ENCODE peak calls at places on chromosomes 5 and 9, in four cellular contexts. A is pancreas, E is body of pancreas, Q is stomach. G is an unnamed sample.

GRCh38 chr9:133597316-133597957 is 11.8 kb downstream of the FAM163B start:
- DNase-seq in Q (no peak), A (no peak), E (no peak), G (no peak)

GRCh38 chr5:60102961-60103683 is 209.6 kb upstream of the PDE4D start:
- DNase-seq in Q (no peak), A (no peak), E (no peak), G (no peak)

GRCh38 chr5:15789661-15790060 is 289.7 kb downstream of the FBXL7 start:
- DNase-seq in A (no peak), Q (no peak), E (no peak), G (peak)

GRCh38 chr9:121725008-121725795 is 73.8 kb downstream of the DAB2IP start:
- DNase-seq in A (peak), Q (peak), E (peak), G (peak)

GRCh38 chr9:77909306-77909705 is 122.3 kb downstream of the GNAQ start:
- DNase-seq in A (no peak), Q (no peak), E (no peak), G (no peak)

GRCh38 chr5:28807230-28807629 is 1768.8 kb upstream of the CDH9 start:
- DNase-seq in Q (no peak), E (no peak), A (no peak), G (no peak)

GRCh38 chr9:121783523-121784507 is 132.4 kb downstream of the DAB2IP start:
- DNase-seq in E (no peak), A (no peak), Q (peak), G (no peak)

GRCh38 chr5:127988149-127988755 is 95.3 kb upstream of the SLC12A2 start:
- DNase-seq in A (no peak), E (no peak), Q (no peak), G (no peak)

GRCh38 chr9:24912767-24913166 is 367.1 kb upstream of the IZUMO3 start:
- DNase-seq in A (no peak), Q (no peak), E (no peak), G (no peak)

GRCh38 chr5:58462623-58463230 is 2.8 kb upstream of the PLK2 start:
- DNase-seq in E (peak), A (no peak), Q (peak), G (peak)

GRCh38 chr5:110354341-110354740 is 372.1 kb downstream of the TMEM232 start:
- DNase-seq in E (peak), A (no peak), Q (no peak), G (peak)

GRCh38 chr5:111945535-111945934 is 188.5 kb upstream of the NREP start:
- DNase-seq in A (no peak), E (no peak), Q (no peak), G (no peak)

GRCh38 chr5:120806132-120806531 is 342.0 kb downstream of the PRR16 start:
- DNase-seq in Q (no peak), E (no peak), A (no peak), G (no peak)

GRCh38 chr5:168853972-168854371 is 274.8 kb upstream of the PANK3 start:
- DNase-seq in A (no peak), E (no peak), Q (no peak), G (no peak)

GRCh38 chr5:146993876-146994530 is 115.4 kb upstream of the PPP2R2B start:
- DNase-seq in A (no peak), Q (no peak), E (peak), G (peak)

GRCh38 chr5:122078116-122078865 is at the start of gene LOX:
- DNase-seq in Q (peak), E (peak), A (peak), G (peak)

GRCh38 chr9:105070176-105070575 is 142.2 kb upstream of the ABCA1 start:
- DNase-seq in A (no peak), Q (no peak), E (no peak), G (no peak)

GRCh38 chr5:14665110-14665822 is 748 bp downstream of the OTULIN start:
- DNase-seq in E (peak), Q (peak), A (peak), G (no peak)

GRCh38 chr5:7882926-7883325 is 14.0 kb downstream of the MTRR start:
- DNase-seq in Q (no peak), E (no peak), A (no peak), G (no peak)

GRCh38 chr5:112668016-112668415 is 69.7 kb upstream of the APC start:
- DNase-seq in Q (no peak), A (no peak), E (no peak), G (no peak)

GRCh38 chr9:137972355-137972987 is 94.9 kb downstream of the CACNA1B start:
- DNase-seq in E (no peak), A (no peak), Q (no peak), G (no peak)

GRCh38 chr9:129989740-129990139 is 53.2 kb downstream of the FNBP1 start:
- DNase-seq in E (no peak), A (no peak), Q (no peak), G (no peak)

GRCh38 chr5:11770310-11770709 is 133.9 kb downstream of the CTNND2 start:
- DNase-seq in A (no peak), E (no peak), Q (no peak), G (no peak)

GRCh38 chr9:125238915-125239446 is 2.2 kb downstream of the HSPA5 start:
- DNase-seq in E (no peak), Q (no peak), A (no peak), G (no peak)

GRCh38 chr9:125239631-125240597 is 1.2 kb downstream of the HSPA5 start:
- DNase-seq in A (no peak), E (no peak), Q (no peak), G (no peak)

GRCh38 chr9:125241863-125242739 is 958 bp upstream of the HSPA5 start:
- DNase-seq in Q (peak), E (peak), A (peak), G (peak)

GRCh38 chr9:125240649-125240999 is 519 bp downstream of the HSPA5 start:
- DNase-seq in Q (peak), E (peak), A (peak), G (peak)

GRCh38 chr9:125241000-125241862 is at the start of gene HSPA5:
- DNase-seq in A (peak), E (peak), Q (peak), G (peak)
- TF ChIP-seq CTCF in A (no peak), E (peak), Q (no peak), G (peak)

GRCh38 chr9:131272212-131272611 is 4.1 kb downstream of the FAM78A start:
- DNase-seq in A (no peak), Q (no peak), E (no peak), G (no peak)

GRCh38 chr9:131273791-131274673 is 2.3 kb downstream of the FAM78A start:
- DNase-seq in E (no peak), A (no peak), Q (no peak), G (no peak)

GRCh38 chr9:131271506-131271931 is 4.8 kb downstream of the FAM78A start:
- DNase-seq in A (no peak), E (no peak), Q (no peak), G (no peak)

GRCh38 chr9:131273146-131273545 is 3.2 kb downstream of the FAM78A start:
- DNase-seq in Q (no peak), E (no peak), A (peak), G (no peak)

DNA sequence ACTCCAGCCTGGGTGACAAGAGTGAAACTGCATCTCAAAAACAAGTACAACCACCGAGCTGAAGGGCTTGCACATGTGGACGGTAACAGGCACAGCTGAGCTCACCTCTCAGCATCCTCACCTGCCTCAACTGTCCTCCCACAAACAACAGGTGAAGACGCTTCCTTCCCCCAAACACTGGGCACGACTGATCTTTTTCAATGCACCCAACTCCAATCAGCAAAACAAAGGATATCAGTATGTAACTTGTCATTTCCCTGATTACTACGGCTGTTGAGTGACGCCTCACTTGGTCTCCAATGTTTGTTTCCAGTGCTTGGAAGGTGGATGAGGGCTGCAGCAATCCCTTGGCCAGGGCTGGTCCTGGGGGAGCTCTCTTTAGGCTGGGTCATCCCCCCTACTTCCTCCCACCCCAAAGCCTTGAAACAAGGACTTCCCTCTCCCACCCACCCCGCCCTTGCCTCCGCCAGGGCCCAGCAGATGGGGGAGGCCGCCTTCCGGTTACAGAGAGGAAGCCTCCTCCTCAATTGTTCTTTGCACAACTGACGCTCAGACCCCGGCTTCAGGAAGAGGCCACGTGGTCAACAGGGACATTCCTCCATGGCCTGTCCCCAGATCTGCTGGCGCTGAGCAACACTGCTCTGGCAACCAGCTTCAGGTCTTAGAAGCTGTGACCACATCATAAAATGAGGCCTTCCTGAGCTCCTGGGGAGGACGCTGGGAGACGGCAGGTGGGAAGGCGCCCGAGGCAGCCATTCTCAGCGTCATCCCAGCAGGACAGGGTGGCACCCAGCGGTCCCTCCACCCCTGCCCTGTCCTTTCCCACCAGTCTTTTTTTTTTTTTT is 5.9 kb downstream of the FAM78A start:
- DNase-seq in E (peak), Q (peak), A (no peak), G (peak)
- H3K4me3 ChIP-seq in E (no peak), Q (no peak), A (no peak), G (no peak)

GRCh38 chr9:93184439-93185221 is 691 bp downstream of the WNK2 start:
- DNase-seq in Q (no peak), E (peak), A (peak), G (no peak)

GRCh38 chr9:93187047-93187446 is 3.1 kb downstream of the WNK2 start:
- DNase-seq in A (peak), E (peak), Q (peak), G (no peak)

GRCh38 chr9:93186151-93186715 is 2.3 kb downstream of the WNK2 start:
- DNase-seq in Q (no peak), E (peak), A (peak), G (no peak)

GRCh38 chr9:93183663-93184438 is at the start of gene WNK2:
- DNase-seq in Q (peak), E (peak), A (peak), G (peak)

GRCh38 chr9:93185261-93186150 is 1.6 kb downstream of the WNK2 start:
- DNase-seq in A (peak), E (peak), Q (no peak), G (no peak)
- H3K27ac ChIP-seq in A (peak), E (peak), Q (peak), G (no peak)

DNA sequence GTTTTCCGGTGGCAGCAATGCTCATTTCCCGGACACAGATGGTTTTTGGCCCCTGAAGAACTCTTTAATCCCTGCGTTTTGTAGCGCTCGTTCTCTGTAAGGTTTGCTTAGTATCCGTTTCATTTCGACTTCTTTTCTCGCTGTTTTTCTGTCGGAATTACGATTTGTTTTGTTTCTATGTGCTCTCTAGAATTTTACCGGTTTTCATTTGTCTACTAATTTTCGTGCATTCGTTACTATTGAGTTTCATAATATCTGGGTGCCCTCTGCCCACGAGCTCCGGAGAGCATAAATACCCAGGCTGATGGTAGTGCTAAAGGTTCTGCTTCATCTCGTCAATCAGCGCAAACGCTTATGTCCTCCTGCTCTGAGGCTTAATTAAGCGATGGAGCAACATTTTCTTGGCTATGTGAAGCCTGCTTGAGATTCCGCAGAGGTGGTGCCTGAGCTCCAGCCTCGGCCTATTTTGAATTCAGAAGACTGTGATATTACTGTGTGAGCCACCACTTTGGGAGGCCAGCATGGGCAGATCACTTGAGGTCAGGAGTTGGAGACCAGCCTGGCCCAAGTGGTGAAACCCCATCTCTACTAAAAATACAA is 44.9 kb downstream of the ANXA2R start:
- DNase-seq in E (no peak), Q (no peak), A (no peak), G (no peak)
- TF ChIP-seq CTCF in E (no peak), Q (no peak), A (no peak), G (no peak)

GRCh38 chr5:38871211-38871610 is 25.4 kb downstream of the OSMR start:
- DNase-seq in A (no peak), E (no peak), Q (no peak), G (no peak)
- H3K4me3 ChIP-seq in A (no peak), E (no peak), Q (no peak), G (no peak)

GRCh38 chr9:92564479-92564878 is 28.7 kb upstream of the ECM2 start:
- DNase-seq in A (no peak), E (no peak), Q (no peak), G (no peak)
- H3K27ac ChIP-seq in A (no peak), E (no peak), Q (no peak), G (no peak)

GRCh38 chr9:79580065-79580464 is 8.3 kb downstream of the TLE4 start:
- DNase-seq in A (no peak), E (no peak), Q (no peak), G (no peak)

GRCh38 chr9:79581388-79581787 is 9.6 kb downstream of the TLE4 start:
- DNase-seq in E (no peak), Q (peak), A (no peak), G (peak)

GRCh38 chr9:79583957-79584654 is 12.3 kb downstream of the TLE4 start:
- DNase-seq in E (no peak), A (no peak), Q (no peak), G (peak)

GRCh38 chr9:79579624-79580023 is 7.9 kb downstream of the TLE4 start:
- DNase-seq in Q (no peak), A (no peak), E (no peak), G (no peak)

GRCh38 chr9:79581794-79582193 is 10.0 kb downstream of the TLE4 start:
- DNase-seq in A (no peak), E (no peak), Q (no peak), G (no peak)
- TF ChIP-seq CTCF in A (no peak), E (no peak), Q (no peak), G (no peak)

DNA sequence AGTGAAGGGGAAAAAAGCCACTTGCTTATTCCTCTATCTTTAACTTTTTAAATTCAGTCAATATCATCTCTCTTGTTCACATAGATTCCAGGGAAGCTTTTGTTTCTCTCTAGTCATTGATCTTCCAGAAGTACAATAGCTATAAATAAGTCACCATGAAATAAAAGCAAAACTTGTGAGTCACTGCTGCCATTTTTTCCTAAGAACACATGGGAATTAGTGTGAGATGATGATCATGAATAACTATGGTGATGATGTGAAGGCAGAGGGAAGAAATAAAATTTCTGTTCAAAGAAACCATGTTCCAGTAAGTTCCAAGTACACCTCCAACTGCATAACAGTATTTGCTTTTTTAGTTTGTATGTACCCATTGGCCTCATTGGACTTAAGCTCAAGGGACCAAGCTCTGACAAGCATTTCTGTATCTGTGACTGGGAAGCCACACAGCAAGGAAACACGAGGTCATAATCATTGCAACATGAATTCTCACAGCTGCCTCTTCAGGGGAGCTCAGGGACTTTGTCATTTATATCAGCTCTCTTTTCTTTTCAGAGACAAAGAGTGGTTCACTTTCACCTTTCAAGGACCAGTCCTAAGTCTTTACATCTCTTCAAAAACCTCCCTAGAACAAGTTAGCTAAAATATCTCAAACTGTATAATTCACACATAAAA is 58.8 kb downstream of the ADAMTS12 start:
- DNase-seq in E (no peak), A (no peak), Q (no peak), G (no peak)
- H3K4me3 ChIP-seq in E (no peak), A (no peak), Q (no peak), G (no peak)

DNA sequence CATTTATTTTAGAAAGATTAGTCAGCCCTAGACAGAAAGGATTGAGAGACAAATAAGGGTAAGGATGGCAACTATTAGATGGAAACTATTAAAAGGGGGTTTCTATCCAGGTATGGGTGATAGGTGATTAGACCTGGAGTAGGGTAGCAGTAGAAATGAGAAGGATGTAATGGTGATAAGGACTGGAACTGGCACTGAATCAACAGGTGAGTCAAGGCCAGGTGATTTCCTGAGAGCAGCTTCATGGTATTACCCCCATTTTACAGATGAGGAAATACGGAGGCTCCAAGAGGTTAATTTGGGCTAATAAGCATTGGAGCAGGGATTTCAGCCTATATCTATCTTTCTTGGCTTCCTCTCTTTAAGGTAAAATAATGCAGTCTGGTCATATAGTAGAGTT is 55.7 kb downstream of the CAST start:
- DNase-seq in Q (no peak), E (no peak), A (no peak), G (no peak)
- H3K27ac ChIP-seq in Q (no peak), E (no peak), A (no peak), G (no peak)

G was measured in adrenal gland.